ENCODE peak calls at places on chromosomes 11 and 22, in seven cellular contexts. One of them, this sample, is unnamed.

GRCh38 chr11:69637601-69637955 is 3.4 kb upstream of the CCND1 start:
- DNase-seq in T-helper 9 cell: no peak
- DNase-seq in activated T-cell treated with anti-CD3 and anti-CD28 coated beads, Interleukin-2, amount 50 U/mL, for 72 hours: no peak
- DNase-seq in head of caudate nucleus: no peak
- DNase-seq in breast epithelium: peak; percentile 50
- DNase-seq in ACHN: no peak
- DNase-seq in HTR-8/SVneo: no peak
- DNase-seq in this sample: no peak

GRCh38 chr22:30436196-30436595 is 10.6 kb downstream of the MTFP1 start:
- DNase-seq in T-helper 9 cell: no peak
- DNase-seq in activated T-cell treated with anti-CD3 and anti-CD28 coated beads, Interleukin-2, amount 50 U/mL, for 72 hours: no peak
- DNase-seq in head of caudate nucleus: no peak
- DNase-seq in breast epithelium: no peak
- DNase-seq in ACHN: no peak
- DNase-seq in HTR-8/SVneo: no peak
- DNase-seq in this sample: no peak

GRCh38 chr22:37511368-37512104 is 7.7 kb downstream of the CARD10 start:
- DNase-seq in T-helper 9 cell: no peak
- DNase-seq in activated T-cell treated with anti-CD3 and anti-CD28 coated beads, Interleukin-2, amount 50 U/mL, for 72 hours: no peak
- DNase-seq in head of caudate nucleus: no peak
- DNase-seq in breast epithelium: no peak
- DNase-seq in ACHN: no peak
- DNase-seq in HTR-8/SVneo: no peak
- DNase-seq in this sample: no peak

GRCh38 chr11:8313504-8314090 is 49.9 kb upstream of the LMO1 start:
- DNase-seq in T-helper 9 cell: no peak
- DNase-seq in activated T-cell treated with anti-CD3 and anti-CD28 coated beads, Interleukin-2, amount 50 U/mL, for 72 hours: no peak
- DNase-seq in head of caudate nucleus: no peak
- DNase-seq in breast epithelium: peak; percentile 25
- DNase-seq in ACHN: no peak
- DNase-seq in HTR-8/SVneo: no peak
- DNase-seq in this sample: no peak

GRCh38 chr22:45612451-45612901 is 59.2 kb upstream of the ATXN10 start:
- DNase-seq in T-helper 9 cell: peak; percentile 11
- DNase-seq in activated T-cell treated with anti-CD3 and anti-CD28 coated beads, Interleukin-2, amount 50 U/mL, for 72 hours: peak; percentile 47
- DNase-seq in head of caudate nucleus: no peak
- DNase-seq in breast epithelium: no peak
- DNase-seq in ACHN: no peak
- DNase-seq in HTR-8/SVneo: peak; percentile 62
- DNase-seq in this sample: no peak

GRCh38 chr11:87259731-87260130 is 222.0 kb downstream of the TMEM135 start:
- DNase-seq in T-helper 9 cell: no peak
- DNase-seq in activated T-cell treated with anti-CD3 and anti-CD28 coated beads, Interleukin-2, amount 50 U/mL, for 72 hours: no peak
- DNase-seq in head of caudate nucleus: no peak
- DNase-seq in breast epithelium: no peak
- DNase-seq in ACHN: no peak
- DNase-seq in HTR-8/SVneo: no peak
- DNase-seq in this sample: no peak

GRCh38 chr11:72573380-72573949 is 100.8 kb downstream of the PDE2A start:
- DNase-seq in T-helper 9 cell: no peak
- DNase-seq in activated T-cell treated with anti-CD3 and anti-CD28 coated beads, Interleukin-2, amount 50 U/mL, for 72 hours: peak; percentile 43
- DNase-seq in head of caudate nucleus: no peak
- DNase-seq in breast epithelium: no peak
- DNase-seq in ACHN: peak; percentile 48
- DNase-seq in HTR-8/SVneo: peak; percentile 83
- DNase-seq in this sample: no peak

GRCh38 chr11:76830639-76831312 is 29.9 kb upstream of the ACER3 start:
- DNase-seq in T-helper 9 cell: no peak
- DNase-seq in activated T-cell treated with anti-CD3 and anti-CD28 coated beads, Interleukin-2, amount 50 U/mL, for 72 hours: no peak
- DNase-seq in head of caudate nucleus: no peak
- DNase-seq in breast epithelium: no peak
- DNase-seq in ACHN: no peak
- DNase-seq in HTR-8/SVneo: no peak
- DNase-seq in this sample: no peak

GRCh38 chr11:112513936-112514716 is 253.5 kb upstream of the PLET1 start:
- DNase-seq in T-helper 9 cell: no peak
- DNase-seq in activated T-cell treated with anti-CD3 and anti-CD28 coated beads, Interleukin-2, amount 50 U/mL, for 72 hours: no peak
- DNase-seq in head of caudate nucleus: peak; percentile 82
- DNase-seq in breast epithelium: no peak
- DNase-seq in ACHN: no peak
- DNase-seq in HTR-8/SVneo: no peak
- DNase-seq in this sample: no peak

This sample was measured in GM12878.